ENCODE peak calls at places on chromosomes 16 and 17, in eight cellular contexts. One of them, this sample, is unnamed.

GRCh38 chr17:38872671-38873385 is 3.0 kb downstream of the LASP1 start:
- DNase-seq in amniotic stem cell: no peak
- DNase-seq in upper lobe of right lung: no peak
- DNase-seq in T-helper 17 cell: no peak
- DNase-seq in HFFc6: no peak
- DNase-seq in psoas muscle: no peak
- DNase-seq in fibroblast of mammary gland: no peak
- DNase-seq in body of pancreas: peak
- DNase-seq in this sample: no peak

GRCh38 chr17:77696720-77697460 is 261.6 kb upstream of the TNRC6C start:
- DNase-seq in body of pancreas: no peak
- DNase-seq in fibroblast of mammary gland: no peak
- DNase-seq in HFFc6: no peak
- DNase-seq in psoas muscle: no peak
- DNase-seq in T-helper 17 cell: no peak
- DNase-seq in upper lobe of right lung: peak
- DNase-seq in amniotic stem cell: no peak
- DNase-seq in this sample: no peak

GRCh38 chr16:5010576-5011329 is 23.0 kb downstream of the NAGPA start:
- DNase-seq in amniotic stem cell: no peak
- DNase-seq in upper lobe of right lung: no peak
- DNase-seq in body of pancreas: no peak
- DNase-seq in T-helper 17 cell: no peak
- DNase-seq in psoas muscle: no peak
- DNase-seq in HFFc6: no peak
- DNase-seq in fibroblast of mammary gland: no peak
- DNase-seq in this sample: no peak

GRCh38 chr17:15398736-15399331 is 57.4 kb upstream of the TEKT3 start:
- DNase-seq in upper lobe of right lung: no peak
- DNase-seq in T-helper 17 cell: no peak
- DNase-seq in psoas muscle: peak
- DNase-seq in body of pancreas: no peak
- DNase-seq in fibroblast of mammary gland: peak
- DNase-seq in amniotic stem cell: no peak
- DNase-seq in HFFc6: peak
- DNase-seq in this sample: peak

GRCh38 chr17:67276075-67276474 is 31.1 kb upstream of the HELZ start:
- DNase-seq in amniotic stem cell: no peak
- DNase-seq in upper lobe of right lung: no peak
- DNase-seq in HFFc6: no peak
- DNase-seq in T-helper 17 cell: no peak
- DNase-seq in psoas muscle: no peak
- DNase-seq in fibroblast of mammary gland: no peak
- DNase-seq in body of pancreas: no peak
- DNase-seq in this sample: peak

GRCh38 chr16:31875112-31875803 is 1.7 kb downstream of the ZNF267 start:
- DNase-seq in upper lobe of right lung: no peak
- DNase-seq in T-helper 17 cell: no peak
- DNase-seq in body of pancreas: no peak
- DNase-seq in fibroblast of mammary gland: peak
- DNase-seq in HFFc6: peak
- DNase-seq in psoas muscle: no peak
- DNase-seq in amniotic stem cell: no peak
- DNase-seq in this sample: no peak

GRCh38 chr17:34781071-34781470 is 180.2 kb downstream of the CCT6B start:
- DNase-seq in HFFc6: no peak
- DNase-seq in psoas muscle: no peak
- DNase-seq in amniotic stem cell: no peak
- DNase-seq in T-helper 17 cell: no peak
- DNase-seq in fibroblast of mammary gland: no peak
- DNase-seq in upper lobe of right lung: no peak
- DNase-seq in body of pancreas: no peak
- DNase-seq in this sample: no peak

GRCh38 chr17:16973760-16974540 is 2.0 kb upstream of the TNFRSF13B start:
- DNase-seq in amniotic stem cell: no peak
- DNase-seq in HFFc6: no peak
- DNase-seq in upper lobe of right lung: no peak
- DNase-seq in fibroblast of mammary gland: no peak
- DNase-seq in psoas muscle: no peak
- DNase-seq in body of pancreas: no peak
- DNase-seq in T-helper 17 cell: no peak
- DNase-seq in this sample: no peak

GRCh38 chr16:68264128-68265077 is at the start of gene SLC7A6:
- DNase-seq in upper lobe of right lung: peak
- DNase-seq in T-helper 17 cell: peak
- DNase-seq in fibroblast of mammary gland: peak
- DNase-seq in body of pancreas: peak
- DNase-seq in amniotic stem cell: peak
- DNase-seq in psoas muscle: peak
- DNase-seq in HFFc6: peak
- DNase-seq in this sample: peak

GRCh38 chr16:79212114-79212791 is 388.3 kb downstream of the MAF start:
- DNase-seq in psoas muscle: no peak
- DNase-seq in upper lobe of right lung: no peak
- DNase-seq in amniotic stem cell: no peak
- DNase-seq in body of pancreas: no peak
- DNase-seq in T-helper 17 cell: no peak
- DNase-seq in fibroblast of mammary gland: no peak
- DNase-seq in HFFc6: no peak
- DNase-seq in this sample: no peak

GRCh38 chr17:41621916-41622315 is 2.5 kb downstream of the KRT17 start:
- DNase-seq in upper lobe of right lung: no peak
- DNase-seq in body of pancreas: no peak
- DNase-seq in HFFc6: no peak
- DNase-seq in psoas muscle: no peak
- DNase-seq in T-helper 17 cell: no peak
- DNase-seq in fibroblast of mammary gland: no peak
- DNase-seq in amniotic stem cell: no peak
- DNase-seq in this sample: no peak

This sample was measured in foreskin fibroblast.